ENCODE peak calls at places on chromosome 20, in nine cellular contexts. D is upper lobe of right lung; F is activated T-cell treated with anti-CD3 and anti-CD28 coated beads, Interleukin-2, amount 50 U/mL, for 48 hours; H is A549; C is Daoy; R is brain microvascular endothelial cell; M is GM19239; J is non-pigmented ciliary epithelial cell; Y is NCI-H1436. W is an unnamed sample.

GRCh38 chr20:17796096-17796563 is 96.4 kb downstream of the BANF2 start:
- DNase-seq in D (no peak), F (no peak), H (no peak), C (no peak), R (no peak), M (no peak), J (no peak), Y (no peak), W (no peak)

GRCh38 chr20:44075191-44075949 is 111.6 kb downstream of the JPH2 start:
- DNase-seq in D (peak; percentile 45), F (no peak), H (no peak), C (no peak), R (no peak), M (no peak), J (no peak), Y (no peak), W (no peak)

GRCh38 chr20:33826270-33826897 is 15.2 kb downstream of the CHMP4B start:
- DNase-seq in D (no peak), F (no peak), H (no peak), C (no peak), R (no peak), M (no peak), J (no peak), Y (no peak), W (no peak)

GRCh38 chr20:49979030-49979832 is 3.5 kb upstream of the SNAI1 start:
- DNase-seq in D (peak; percentile 74), F (peak; percentile 82), H (peak; percentile 77), C (peak; percentile 54), R (no peak), M (peak; percentile 61), J (no peak), Y (peak; percentile 39), W (no peak)

GRCh38 chr20:41423026-41423425 is 56.4 kb upstream of the EMILIN3 start:
- DNase-seq in D (no peak), F (no peak), H (no peak), C (no peak), R (no peak), M (no peak), J (no peak), Y (no peak), W (no peak)

GRCh38 chr20:61679473-61679872 is 386.2 kb downstream of the TAF4 start:
- DNase-seq in D (no peak), F (no peak), H (no peak), C (no peak), R (no peak), M (no peak), J (no peak), Y (no peak), W (no peak)

GRCh38 chr20:44618318-44618731 is 33.2 kb downstream of the ADA start:
- DNase-seq in D (peak; percentile 66), F (peak; percentile 33), H (no peak), C (no peak), R (no peak), M (no peak), J (no peak), Y (no peak), W (no peak)

GRCh38 chr20:38452880-38453624 is 17.9 kb upstream of the SNHG17 start:
- DNase-seq in D (no peak), F (no peak), H (no peak), C (peak; percentile 46), R (peak; percentile 76), M (no peak), J (peak; percentile 46), Y (no peak), W (no peak)

GRCh38 chr20:2238601-2239000 is 57.2 kb upstream of the TGM3 start:
- DNase-seq in D (no peak), F (no peak), H (no peak), C (no peak), R (no peak), M (no peak), J (no peak), Y (no peak), W (no peak)

GRCh38 chr20:62364911-62365736 is 2.0 kb downstream of the LAMA5 start:
- DNase-seq in D (peak; percentile 87), F (no peak), H (no peak), C (peak; percentile 41), R (no peak), M (no peak), J (no peak), Y (no peak), W (no peak)

W was measured in HFFc6.